ENCODE peak calls at places on chromosomes 4 and X, in eight cellular contexts. J is B cell; L is lower leg skin; C is CD4-positive, alpha-beta T cell; I is cardiac fibroblast; E is HepG2; P is tibial nerve; A is WTC11. T is an unnamed sample.

GRCh38 chrX:149916745-149917392 is 12.5 kb upstream of the HSFX4 start:
- DNase-seq in A (no peak), P (no peak), I (no peak), J (no peak), E (no peak), C (no peak), L (no peak), T (no peak)

GRCh38 chrX:153226344-153227190 is 47.5 kb downstream of the MAGEA1 start:
- DNase-seq in L (no peak), J (no peak), C (no peak), P (peak; percentile 17), A (peak; percentile 91), E (no peak), I (peak; percentile 44), T (peak; percentile 34)

GRCh38 chrX:79259073-79259689 is 108.0 kb downstream of the ITM2A start:
- DNase-seq in C (peak; percentile 15), A (no peak), E (no peak), I (peak; percentile 43), J (peak; percentile 67), L (no peak), P (no peak), T (no peak)

GRCh38 chr4:120481711-120482110 is 415.1 kb upstream of the MAD2L1 start:
- DNase-seq in L (no peak), A (no peak), P (no peak), I (no peak), J (no peak), E (no peak), C (no peak), T (no peak)

GRCh38 chr4:24805036-24805435 is 9.7 kb downstream of the SOD3 start:
- DNase-seq in E (no peak), C (no peak), I (no peak), P (no peak), L (no peak), A (no peak), J (no peak), T (no peak)

GRCh38 chrX:18973527-18974192 is 10.3 kb downstream of the PHKA2 start:
- DNase-seq in E (peak; percentile 30), C (no peak), L (no peak), P (no peak), J (no peak), I (no peak), A (no peak), T (no peak)

GRCh38 chr4:15649914-15650545 is 5.1 kb downstream of the FBXL5 start:
- DNase-seq in J (peak; percentile 54), P (peak; percentile 52), C (peak; percentile 36), E (peak; percentile 59), I (peak; percentile 65), A (peak; percentile 37), L (no peak), T (peak; percentile 32)

GRCh38 chr4:33134366-33134765 is 2414.2 kb downstream of the PCDH7 start:
- DNase-seq in L (no peak), A (no peak), J (no peak), E (no peak), I (no peak), C (no peak), P (no peak), T (no peak)

GRCh38 chrX:23637187-23637586 is 30.1 kb upstream of the PRDX4 start:
- DNase-seq in L (no peak), P (no peak), E (no peak), I (no peak), J (no peak), C (no peak), A (no peak), T (no peak)

GRCh38 chr4:85024671-85025070 is 58.2 kb upstream of the WDFY3 start:
- DNase-seq in J (no peak), C (no peak), E (no peak), L (no peak), A (no peak), P (no peak), I (no peak), T (no peak)

GRCh38 chrX:70422886-70423336 is at the start of gene GDPD2:
- DNase-seq in E (peak; percentile 50), P (no peak), C (no peak), A (peak; percentile 64), I (peak; percentile 45), J (no peak), L (no peak), T (peak; percentile 28)

GRCh38 chr4:110681381-110681780 is 58.5 kb upstream of the PITX2 start:
- DNase-seq in P (no peak), A (no peak), J (no peak), L (no peak), I (peak; percentile 8), C (no peak), E (no peak), T (no peak)

GRCh38 chrX:42715689-42716022 is 62.3 kb downstream of the PPP1R2C start:
- DNase-seq in E (no peak), L (no peak), C (no peak), J (no peak), I (no peak), A (no peak), P (no peak), T (no peak)

GRCh38 chr4:119039779-119040178 is 95.9 kb upstream of the MYOZ2 start:
- DNase-seq in L (no peak), A (peak; percentile 62), P (no peak), C (no peak), I (no peak), J (no peak), E (no peak), T (peak; percentile 45)
- TF ChIP-seq CTCF in L (no peak), A (no peak), P (peak; percentile 13), C (no peak), I (peak; percentile 8), J (no peak), E (peak; percentile 51), T (no peak)

DNA sequence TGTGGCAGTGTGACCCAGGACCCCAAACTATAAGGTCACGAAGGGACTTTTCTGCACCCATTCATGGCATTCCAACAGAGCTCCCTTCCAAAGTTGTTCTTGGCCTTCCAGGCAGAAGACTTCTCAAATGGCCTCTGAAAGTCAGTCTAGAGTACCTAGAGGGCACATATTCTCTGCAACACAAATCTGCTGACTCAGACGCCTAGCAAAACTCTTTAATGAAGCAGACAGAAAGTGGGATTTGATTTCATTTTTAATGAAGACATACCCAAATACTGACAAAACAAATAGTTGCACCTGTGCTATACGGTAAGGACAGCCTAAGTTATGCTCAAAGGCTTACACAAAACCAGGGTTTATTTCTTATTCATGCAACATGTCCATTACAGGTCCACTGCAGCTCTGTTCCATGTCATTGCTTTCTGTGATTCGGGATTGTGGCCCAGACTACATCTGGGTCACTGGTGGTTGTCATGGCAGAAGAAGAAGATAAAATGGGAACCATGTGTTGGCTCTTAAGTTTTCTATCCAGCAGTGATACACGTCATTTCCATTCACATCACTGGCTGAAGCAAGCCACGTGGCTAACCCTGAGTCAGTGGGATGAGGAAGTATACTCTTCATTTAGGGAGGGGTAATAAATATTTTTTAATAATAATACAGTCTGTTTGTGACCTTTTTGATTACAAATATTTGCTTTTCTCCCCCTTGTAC is 57.7 kb downstream of the NAT8L start:
- DNase-seq in J (no peak), L (no peak), A (no peak), I (no peak), E (no peak), P (no peak), C (no peak), T (no peak)
- TF ChIP-seq CTCF in J (no peak), L (no peak), A (no peak), I (no peak), E (no peak), P (no peak), C (no peak), T (no peak)

GRCh38 chr4:183078634-183079033 is 20.4 kb upstream of the WWC2 start:
- DNase-seq in I (no peak), C (no peak), P (no peak), E (no peak), L (no peak), J (no peak), A (no peak), T (no peak)

GRCh38 chr4:183071222-183071621 is 27.8 kb upstream of the WWC2 start:
- DNase-seq in A (no peak), J (no peak), C (no peak), E (no peak), I (no peak), L (no peak), P (no peak), T (no peak)

GRCh38 chr4:183072181-183072580 is 26.9 kb upstream of the WWC2 start:
- DNase-seq in A (no peak), E (no peak), L (no peak), I (no peak), C (no peak), P (no peak), J (no peak), T (no peak)

GRCh38 chr4:183074288-183074990 is 24.6 kb upstream of the WWC2 start:
- DNase-seq in E (peak; percentile 31), C (no peak), J (no peak), A (no peak), P (no peak), L (no peak), I (peak; percentile 43), T (no peak)

GRCh38 chr4:183073838-183074145 is 25.3 kb upstream of the WWC2 start:
- DNase-seq in P (no peak), E (no peak), A (no peak), L (no peak), C (no peak), J (no peak), I (no peak), T (no peak)
- TF ChIP-seq CTCF in P (no peak), E (no peak), A (no peak), L (no peak), C (no peak), J (peak; percentile 35), I (no peak), T (peak; percentile 35)

GRCh38 chrX:77901506-77901905 is 2.2 kb downstream of the COX7B start:
- DNase-seq in A (no peak), C (no peak), J (no peak), L (no peak), P (no peak), E (no peak), I (no peak), T (no peak)

GRCh38 chrX:77894921-77895886 is at the start of gene MAGT1:
- DNase-seq in J (peak; percentile 93), L (peak; percentile 92), A (peak; percentile 86), P (peak; percentile 81), E (peak; percentile 94), I (peak; percentile 98), C (peak; percentile 81), T (peak; percentile 74)

GRCh38 chrX:77893713-77894112 is 1.5 kb downstream of the MAGT1 start:
- DNase-seq in C (no peak), L (no peak), J (no peak), I (no peak), A (no peak), E (no peak), P (no peak), T (no peak)

GRCh38 chrX:77900688-77901087 is 1.4 kb downstream of the COX7B start:
- DNase-seq in J (no peak), P (no peak), A (no peak), E (no peak), C (no peak), L (no peak), I (peak; percentile 14), T (no peak)

GRCh38 chrX:77899081-77899828 is at the start of gene COX7B:
- DNase-seq in P (peak; percentile 77), A (peak; percentile 46), E (peak; percentile 96), C (peak; percentile 31), I (peak; percentile 97), L (peak; percentile 84), J (peak; percentile 79), T (peak; percentile 56)
- TF ChIP-seq CTCF in P (peak; percentile 15), A (no peak), E (peak; percentile 56), C (peak; percentile 48), I (peak; percentile 25), L (no peak), J (peak; percentile 56), T (no peak)

T was measured in endothelial cell.